ENCODE peak calls at places on chromosomes 5 and 9, in five cellular contexts. One of them, this sample, is unnamed.
A peak's percentile ranks its signal among the peaks of the same experiment; 100 is the strongest.

GRCh38 chr9:23746317-23746716 is 79.7 kb downstream of the ELAVL2 start:
- DNase-seq in right atrium auricular region: no peak
- DNase-seq in NCI-H2081 treated with DMSO at 0.1 percent for 48 hours: no peak
- DNase-seq in cardiac muscle cell: no peak
- DNase-seq in ovary: no peak
- DNase-seq in this sample: no peak

GRCh38 chr9:110919609-110920008 is 118.7 kb downstream of the LPAR1 start:
- DNase-seq in NCI-H2081 treated with DMSO at 0.1 percent for 48 hours: no peak
- DNase-seq in cardiac muscle cell: peak; percentile 84
- DNase-seq in right atrium auricular region: no peak
- DNase-seq in ovary: no peak
- DNase-seq in this sample: no peak

GRCh38 chr5:107203231-107203630 is 467.5 kb downstream of the EFNA5 start:
- DNase-seq in right atrium auricular region: no peak
- DNase-seq in cardiac muscle cell: no peak
- DNase-seq in NCI-H2081 treated with DMSO at 0.1 percent for 48 hours: no peak
- DNase-seq in ovary: no peak
- DNase-seq in this sample: no peak

GRCh38 chr5:10328323-10328722 is 20.6 kb upstream of the CMBL start:
- DNase-seq in cardiac muscle cell: no peak
- DNase-seq in right atrium auricular region: no peak
- DNase-seq in NCI-H2081 treated with DMSO at 0.1 percent for 48 hours: no peak
- DNase-seq in ovary: no peak
- DNase-seq in this sample: no peak

GRCh38 chr9:123408313-123409266 is 52.6 kb downstream of the CRB2 start:
- DNase-seq in ovary: no peak
- DNase-seq in cardiac muscle cell: no peak
- DNase-seq in right atrium auricular region: no peak
- DNase-seq in NCI-H2081 treated with DMSO at 0.1 percent for 48 hours: no peak
- DNase-seq in this sample: no peak

GRCh38 chr9:121736964-121737462 is 85.6 kb downstream of the DAB2IP start:
- DNase-seq in cardiac muscle cell: no peak
- DNase-seq in ovary: peak; percentile 72
- DNase-seq in NCI-H2081 treated with DMSO at 0.1 percent for 48 hours: no peak
- DNase-seq in right atrium auricular region: no peak
- DNase-seq in this sample: no peak

GRCh38 chr5:83726912-83727311 is 6.3 kb upstream of the HAPLN1 start:
- DNase-seq in NCI-H2081 treated with DMSO at 0.1 percent for 48 hours: no peak
- DNase-seq in cardiac muscle cell: no peak
- DNase-seq in right atrium auricular region: no peak
- DNase-seq in ovary: no peak
- DNase-seq in this sample: no peak

GRCh38 chr5:112097768-112098167 is 321.3 kb downstream of the EPB41L4A start:
- DNase-seq in ovary: no peak
- DNase-seq in cardiac muscle cell: peak; percentile 22
- DNase-seq in right atrium auricular region: no peak
- DNase-seq in NCI-H2081 treated with DMSO at 0.1 percent for 48 hours: no peak
- DNase-seq in this sample: no peak

GRCh38 chr5:138065102-138065501 is 18.7 kb upstream of the WNT8A start:
- DNase-seq in NCI-H2081 treated with DMSO at 0.1 percent for 48 hours: no peak
- DNase-seq in cardiac muscle cell: peak; percentile 31
- DNase-seq in ovary: no peak
- DNase-seq in right atrium auricular region: no peak
- DNase-seq in this sample: no peak

GRCh38 chr5:91024727-91025126 is 358.4 kb downstream of the ARRDC3 start:
- DNase-seq in right atrium auricular region: no peak
- DNase-seq in NCI-H2081 treated with DMSO at 0.1 percent for 48 hours: peak; percentile 26
- DNase-seq in ovary: no peak
- DNase-seq in cardiac muscle cell: no peak
- DNase-seq in this sample: no peak

GRCh38 chr9:89655047-89655989 is 50.5 kb downstream of the GADD45G start:
- DNase-seq in right atrium auricular region: no peak
- DNase-seq in cardiac muscle cell: peak; percentile 15
- DNase-seq in ovary: no peak
- DNase-seq in NCI-H2081 treated with DMSO at 0.1 percent for 48 hours: no peak
- DNase-seq in this sample: no peak

GRCh38 chr5:158569534-158569933 is 530.2 kb downstream of the EBF1 start:
- DNase-seq in right atrium auricular region: no peak
- DNase-seq in NCI-H2081 treated with DMSO at 0.1 percent for 48 hours: no peak
- DNase-seq in cardiac muscle cell: no peak
- DNase-seq in ovary: no peak
- DNase-seq in this sample: peak; percentile 56

GRCh38 chr5:446864-447263 is 3.9 kb downstream of the EXOC3 start:
- DNase-seq in ovary: peak; percentile 10
- DNase-seq in right atrium auricular region: no peak
- DNase-seq in cardiac muscle cell: peak; percentile 55
- DNase-seq in NCI-H2081 treated with DMSO at 0.1 percent for 48 hours: peak; percentile 18
- DNase-seq in this sample: no peak

GRCh38 chr5:119177226-119177625 is 106.3 kb downstream of the DMXL1 start:
- DNase-seq in right atrium auricular region: no peak
- DNase-seq in ovary: no peak
- DNase-seq in NCI-H2081 treated with DMSO at 0.1 percent for 48 hours: no peak
- DNase-seq in cardiac muscle cell: no peak
- DNase-seq in this sample: no peak

GRCh38 chr5:52809884-52810283 is 22.2 kb downstream of the ITGA1 start:
- DNase-seq in NCI-H2081 treated with DMSO at 0.1 percent for 48 hours: no peak
- DNase-seq in cardiac muscle cell: no peak
- DNase-seq in ovary: no peak
- DNase-seq in right atrium auricular region: no peak
- DNase-seq in this sample: no peak

GRCh38 chr5:90549223-90549622 is 9.4 kb upstream of the ADGRV1 start:
- DNase-seq in ovary: no peak
- DNase-seq in right atrium auricular region: no peak
- DNase-seq in cardiac muscle cell: no peak
- DNase-seq in NCI-H2081 treated with DMSO at 0.1 percent for 48 hours: no peak
- DNase-seq in this sample: no peak

GRCh38 chr5:56025303-56025885 is 30.6 kb upstream of the IL6ST start:
- DNase-seq in right atrium auricular region: no peak
- DNase-seq in NCI-H2081 treated with DMSO at 0.1 percent for 48 hours: no peak
- DNase-seq in cardiac muscle cell: no peak
- DNase-seq in ovary: no peak
- DNase-seq in this sample: no peak

GRCh38 chr9:88998911-88999310 is 7.6 kb downstream of the S1PR3 start:
- DNase-seq in cardiac muscle cell: peak; percentile 68
- DNase-seq in right atrium auricular region: peak; percentile 86
- DNase-seq in NCI-H2081 treated with DMSO at 0.1 percent for 48 hours: no peak
- DNase-seq in ovary: peak; percentile 58
- DNase-seq in this sample: no peak

GRCh38 chr9:93091453-93092081 is 4.5 kb upstream of the CARD19 start:
- DNase-seq in right atrium auricular region: peak; percentile 51
- DNase-seq in NCI-H2081 treated with DMSO at 0.1 percent for 48 hours: no peak
- DNase-seq in cardiac muscle cell: peak; percentile 82
- DNase-seq in ovary: peak; percentile 72
- DNase-seq in this sample: no peak

GRCh38 chr9:1962588-1963134 is 52.5 kb upstream of the SMARCA2 start:
- DNase-seq in NCI-H2081 treated with DMSO at 0.1 percent for 48 hours: no peak
- DNase-seq in right atrium auricular region: no peak
- DNase-seq in ovary: no peak
- DNase-seq in cardiac muscle cell: no peak
- DNase-seq in this sample: no peak

This sample was measured in neuronal stem cell.